ENCODE peak calls at places on chromosomes 16 and 17, in six cellular contexts. C is HTR-8/SVneo, F is RWPE1, J is NCI-H748 treated with DMSO at 0.1 percent for 48 hours, Q is activated T-helper 1 cell treated with Interleukin-2 at 50 U/mL for 16 hours, L is head of caudate nucleus. N is an unnamed sample.

GRCh38 chr17:2511138-2511461 is 588 bp downstream of the METTL16 start:
- DNase-seq in Q (no peak), L (no peak), F (no peak), J (no peak), C (no peak), N (no peak)

GRCh38 chr16:83116274-83116892 is 489.6 kb downstream of the CDH13 start:
- DNase-seq in J (no peak), Q (no peak), F (no peak), L (no peak), C (no peak), N (no peak)

GRCh38 chr16:87874639-87875472 is 5.5 kb upstream of the SLC7A5 start:
- DNase-seq in Q (no peak), L (no peak), J (no peak), F (no peak), C (no peak), N (no peak)

GRCh38 chr17:38724337-38724988 is 5.7 kb upstream of the CISD3 start:
- DNase-seq in F (no peak), J (no peak), L (peak), C (no peak), Q (no peak), N (peak)

GRCh38 chr17:67194134-67194533 is 50.9 kb downstream of the HELZ start:
- DNase-seq in Q (no peak), F (no peak), C (peak), L (no peak), J (no peak), N (no peak)

GRCh38 chr16:49876716-49877129 is 20.8 kb upstream of the ZNF423 start:
- DNase-seq in L (peak), J (no peak), C (no peak), Q (no peak), F (peak), N (peak)

GRCh38 chr16:3716831-3717234 is 491 bp downstream of the TRAP1 start:
- DNase-seq in C (peak), L (peak), J (no peak), F (peak), Q (no peak), N (no peak)

GRCh38 chr16:82995286-82995926 is 368.6 kb downstream of the CDH13 start:
- DNase-seq in Q (no peak), L (no peak), C (peak), F (no peak), J (no peak), N (no peak)

GRCh38 chr17:61716225-61716829 is 125.3 kb upstream of the NACA2 start:
- DNase-seq in F (no peak), J (no peak), Q (no peak), C (no peak), L (no peak), N (no peak)

GRCh38 chr16:20865420-20866126 is 34.6 kb downstream of the DCUN1D3 start:
- DNase-seq in C (peak), L (no peak), F (peak), J (no peak), Q (no peak), N (no peak)

GRCh38 chr16:75266738-75267630 is 15.6 kb upstream of the BCAR1 start:
- DNase-seq in Q (no peak), L (peak), F (no peak), J (no peak), C (no peak), N (peak)

GRCh38 chr16:1188781-1189189 is 35.9 kb downstream of the CACNA1H start:
- DNase-seq in J (no peak), Q (peak), L (no peak), C (no peak), F (peak), N (no peak)

GRCh38 chr16:1784977-1785845 is 2.5 kb downstream of the NUBP2 start:
- DNase-seq in Q (no peak), F (no peak), J (no peak), C (no peak), L (no peak), N (no peak)

GRCh38 chr17:17411692-17412091 is 65.1 kb upstream of the MED9 start:
- DNase-seq in F (no peak), J (no peak), Q (no peak), L (no peak), C (no peak), N (no peak)

GRCh38 chr16:51569204-51569911 is 418.3 kb upstream of the SALL1 start:
- DNase-seq in F (peak), J (no peak), Q (no peak), C (no peak), L (no peak), N (no peak)

GRCh38 chr17:16214190-16215001 is 938 bp downstream of the NCOR1 start:
- DNase-seq in F (no peak), J (peak), L (no peak), C (no peak), Q (no peak), N (no peak)

GRCh38 chr16:28186752-28187151 is 25.0 kb downstream of the XPO6 start:
- DNase-seq in L (no peak), F (no peak), C (no peak), Q (no peak), J (no peak), N (no peak)

GRCh38 chr17:61809816-61810392 is 53.4 kb downstream of the BRIP1 start:
- DNase-seq in L (no peak), F (peak), Q (no peak), C (peak), J (peak), N (no peak)